ENCODE peak calls at places on chromosomes 6 and 20, in four cellular contexts. U, Q, F and Z are unnamed samples.

GRCh38 chr6:163412345-163412744 is 2.2 kb upstream of the QKI start:
- DNase-seq in U (no peak), Q (no peak), F (no peak), Z (no peak)

GRCh38 chr6:16623029-16623653 is 138.1 kb downstream of the ATXN1 start:
- DNase-seq in U (no peak), Q (no peak), F (no peak), Z (no peak)

GRCh38 chr6:35919085-35919826 is 1.6 kb downstream of the SRPK1 start:
- DNase-seq in U (no peak), Q (no peak), F (no peak), Z (no peak)

GRCh38 chr6:138891255-138891986 is 95.5 kb downstream of the ECT2L start:
- DNase-seq in U (no peak), Q (no peak), F (no peak), Z (no peak)

GRCh38 chr6:17385660-17386059 is 7.7 kb upstream of the CAP2 start:
- DNase-seq in U (no peak), Q (no peak), F (no peak), Z (no peak)

GRCh38 chr6:122696079-122696478 is 83.4 kb upstream of the FABP7 start:
- DNase-seq in U (no peak), Q (no peak), F (no peak), Z (no peak)

GRCh38 chr20:17644451-17644850 is 37.6 kb downstream of the RRBP1 start:
- DNase-seq in U (no peak), Q (no peak), F (no peak), Z (no peak)

GRCh38 chr6:124622351-124622750 is 339.9 kb upstream of the RNF217 start:
- DNase-seq in U (no peak), Q (no peak), F (no peak), Z (no peak)

GRCh38 chr6:88455317-88455716 is 289.2 kb upstream of the CNR1 start:
- DNase-seq in U (no peak), Q (no peak), F (no peak), Z (no peak)

GRCh38 chr20:38523697-38524096 is 51.1 kb downstream of the RALGAPB start:
- DNase-seq in U (no peak), Q (no peak), F (no peak), Z (no peak)

GRCh38 chr6:53544050-53544499 is 826 bp downstream of the GCLC start:
- DNase-seq in U (no peak), Q (no peak), F (no peak), Z (no peak)

GRCh38 chr20:63461364-63461763 is 11.1 kb downstream of the KCNQ2 start:
- DNase-seq in U (no peak), Q (no peak), F (no peak), Z (peak; percentile 85)

GRCh38 chr20:12946789-12947188 is 62.0 kb upstream of the SPTLC3 start:
- DNase-seq in U (no peak), Q (no peak), F (no peak), Z (no peak)

GRCh38 chr6:21005816-21006553 is 471.7 kb downstream of the CDKAL1 start:
- DNase-seq in U (no peak), Q (no peak), F (no peak), Z (no peak)

GRCh38 chr20:53024121-53024520 is 52.0 kb downstream of the TSHZ2 start:
- DNase-seq in U (no peak), Q (no peak), F (no peak), Z (no peak)

GRCh38 chr6:151807513-151808330 is at the start of gene ESR1:
- DNase-seq in U (no peak), Q (no peak), F (no peak), Z (no peak)

GRCh38 chr6:11043961-11044711 is at the start of gene ELOVL2:
- DNase-seq in U (no peak), Q (peak; percentile 31), F (no peak), Z (no peak)

GRCh38 chr20:37505263-37506165 is 15.5 kb upstream of the NNAT start:
- DNase-seq in U (no peak), Q (no peak), F (no peak), Z (peak; percentile 61)

GRCh38 chr20:24605937-24606455 is 136.6 kb downstream of the SYNDIG1 start:
- DNase-seq in U (no peak), Q (no peak), F (no peak), Z (no peak)

GRCh38 chr6:110528051-110528929 is 51.9 kb upstream of the SLC22A16 start:
- DNase-seq in U (no peak), Q (peak; percentile 31), F (peak; percentile 72), Z (no peak)

GRCh38 chr6:90197854-90198496 is 98.7 kb downstream of the BACH2 start:
- DNase-seq in U (peak; percentile 58), Q (no peak), F (no peak), Z (no peak)

GRCh38 chr6:105433723-105434122 is 30.8 kb upstream of the PREP start:
- DNase-seq in U (no peak), Q (no peak), F (no peak), Z (no peak)

GRCh38 chr20:63553251-63553932 is 567 bp upstream of the FNDC11 start:
- DNase-seq in U (peak; percentile 73), Q (peak; percentile 85), F (peak; percentile 79), Z (peak; percentile 85)

GRCh38 chr6:149657441-149657840 is 8.9 kb upstream of the KATNA1 start:
- DNase-seq in U (no peak), Q (no peak), F (no peak), Z (no peak)

GRCh38 chr6:68760941-68761676 is 126.0 kb downstream of the ADGRB3 start:
- DNase-seq in U (no peak), Q (no peak), F (no peak), Z (no peak)

GRCh38 chr6:12311106-12311505 is 20.9 kb downstream of the EDN1 start:
- DNase-seq in U (no peak), Q (no peak), F (peak; percentile 55), Z (no peak)

GRCh38 chr20:41574802-41575389 is 43.3 kb downstream of the CHD6 start:
- DNase-seq in U (no peak), Q (no peak), F (no peak), Z (no peak)

GRCh38 chr20:63833776-63834544 is 2.9 kb upstream of the ZBTB46 start:
- DNase-seq in U (no peak), Q (peak; percentile 58), F (no peak), Z (peak; percentile 83)

GRCh38 chr6:71481801-71482200 is 193.2 kb downstream of the OGFRL1 start:
- DNase-seq in U (no peak), Q (no peak), F (no peak), Z (no peak)

GRCh38 chr20:34536798-34537394 is 20.7 kb downstream of the DYNLRB1 start:
- DNase-seq in U (no peak), Q (no peak), F (no peak), Z (peak; percentile 87)

GRCh38 chr6:36779227-36779626 is 60.0 kb downstream of the CPNE5 start:
- DNase-seq in U (no peak), Q (no peak), F (no peak), Z (no peak)

GRCh38 chr6:41935685-41936072 is 5.9 kb downstream of the CCND3 start:
- DNase-seq in U (no peak), Q (no peak), F (no peak), Z (no peak)

GRCh38 chr6:153117986-153118886 is 12.8 kb downstream of the RGS17 start:
- DNase-seq in U (no peak), Q (no peak), F (no peak), Z (no peak)

GRCh38 chr20:64231621-64232550 is 23.7 kb upstream of the PCMTD2 start:
- DNase-seq in U (no peak), Q (no peak), F (no peak), Z (peak; percentile 83)

GRCh38 chr6:55825402-55826051 is 49.9 kb downstream of the BMP5 start:
- DNase-seq in U (no peak), Q (no peak), F (no peak), Z (no peak)

GRCh38 chr6:13466304-13467215 is 20.8 kb downstream of the GFOD1 start:
- DNase-seq in U (no peak), Q (no peak), F (no peak), Z (no peak)

DNA sequence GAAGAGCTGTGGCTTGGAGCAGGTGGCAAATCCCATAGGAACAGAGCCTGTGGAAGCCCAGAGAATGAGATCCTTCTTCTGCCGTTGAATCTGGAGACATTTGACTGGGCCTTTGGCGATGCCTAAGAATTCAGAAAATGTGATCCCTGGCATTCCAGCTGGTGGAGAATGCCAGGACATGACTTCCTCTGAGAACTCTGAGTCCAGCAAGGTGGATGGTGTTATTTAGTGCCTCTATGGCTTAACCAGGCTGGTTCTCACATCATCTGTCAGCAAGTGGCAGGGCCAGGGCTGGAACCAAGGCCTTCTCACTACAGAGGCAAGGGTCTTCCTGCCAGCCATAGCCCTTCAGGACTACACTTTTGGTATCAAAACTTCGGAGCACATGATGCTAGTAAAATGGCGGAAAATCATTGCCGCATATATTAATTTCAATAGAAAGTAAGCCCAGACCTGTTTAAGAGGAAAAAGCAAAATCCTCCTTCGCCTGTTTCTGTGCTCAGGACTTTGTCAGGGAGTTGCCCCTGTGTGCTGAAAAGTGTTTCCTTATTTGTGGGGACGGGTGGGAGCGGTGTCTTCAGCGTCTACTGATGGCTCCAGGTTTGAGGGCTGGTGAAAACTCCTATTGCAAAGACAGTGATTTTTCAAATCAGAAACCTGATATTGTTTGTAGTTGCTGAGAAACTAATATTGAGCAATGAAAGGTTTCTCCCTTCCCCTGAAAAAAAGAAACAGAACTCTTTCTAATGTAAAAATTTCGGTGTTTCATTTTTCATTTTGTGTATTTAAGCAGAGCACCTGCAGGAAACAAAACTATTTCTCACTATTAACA is 23.9 kb downstream of the DUSP22 start:
- DNase-seq in U (no peak), Q (no peak), F (no peak), Z (no peak)
- H3K9me3 ChIP-seq in U (no peaks in the 10 kb centered on the region), Q (no peaks in the 10 kb centered on the region), F (no peaks in the 10 kb centered on the region), Z (peaks cover 3% of the 10 kb centered on the region)

DNA sequence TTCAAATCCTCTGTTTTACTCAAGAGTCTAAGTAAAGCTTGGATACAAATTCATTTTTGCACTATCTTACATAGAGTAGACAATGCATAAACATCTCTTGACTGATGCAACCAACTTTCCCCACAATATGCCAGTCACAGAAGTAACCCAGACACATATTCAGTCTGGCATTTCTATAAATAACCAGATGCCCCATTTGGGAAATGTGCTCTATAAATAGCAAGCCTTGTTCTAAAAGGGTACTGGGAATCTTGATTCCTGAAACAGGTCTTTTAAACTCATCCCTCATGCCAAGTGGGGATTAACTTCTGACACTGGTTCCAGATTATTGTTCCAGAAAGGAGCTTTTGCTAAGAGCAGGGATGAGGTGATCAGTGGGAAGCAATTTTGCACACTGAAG is 411.7 kb downstream of the EPM2A start:
- DNase-seq in U (no peak), Q (no peak), F (no peak), Z (no peak)
- H3K9me3 ChIP-seq in U (no peaks in the 10 kb centered on the region), Q (no peaks in the 10 kb centered on the region), F (no peaks in the 10 kb centered on the region), Z (no peaks in the 10 kb centered on the region)

GRCh38 chr20:60437418-60437817 is 479.2 kb downstream of the CDH26 start:
- DNase-seq in U (no peak), Q (no peak), F (no peak), Z (no peak)
- H3K9me3 ChIP-seq in U (no peaks in the 10 kb centered on the region), Q (no peaks in the 10 kb centered on the region), F (no peaks in the 10 kb centered on the region), Z (no peaks in the 10 kb centered on the region)

DNA sequence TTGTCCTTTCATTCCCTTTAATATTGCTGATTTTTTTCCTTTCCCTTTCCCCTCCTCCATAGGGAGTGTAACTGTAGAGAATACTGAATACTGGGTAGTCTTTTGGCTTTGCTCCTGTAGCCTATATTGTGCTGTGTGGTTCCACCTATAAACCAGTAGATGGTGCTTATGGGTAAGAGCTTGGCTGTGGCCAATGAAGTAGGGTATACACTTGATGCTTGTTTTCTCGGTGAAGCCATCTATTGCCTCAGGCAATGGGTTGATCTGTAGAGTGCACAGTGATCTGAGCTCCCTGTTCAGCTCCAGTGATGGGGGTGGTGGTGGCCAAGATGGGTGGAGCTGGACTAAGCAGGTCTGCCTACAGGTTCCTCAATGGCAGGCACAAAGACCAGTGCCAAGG is 203.3 kb upstream of the IMPG1 start:
- DNase-seq in U (no peak), Q (no peak), F (no peak), Z (no peak)
- H3K9me3 ChIP-seq in U (no peaks in the 10 kb centered on the region), Q (no peaks in the 10 kb centered on the region), F (no peaks in the 10 kb centered on the region), Z (no peaks in the 10 kb centered on the region)